ENCODE peak calls at places on chromosomes 5 and 9, in eight cellular contexts. W, Q, E, D, U, N, V and S are unnamed samples.

GRCh38 chr9:26264709-26265601 is 586.7 kb upstream of the TUSC1 start:
- DNase-seq in W (peak), Q (no peak), E (no peak), D (no peak), U (no peak), N (no peak), V (no peak), S (peak)

GRCh38 chr5:128532776-128533175 is 5.3 kb downstream of the FBN2 start:
- DNase-seq in W (no peak), Q (no peak), E (no peak), D (no peak), U (no peak), N (no peak), V (no peak), S (no peak)

GRCh38 chr9:134923466-134923865 is 5.8 kb upstream of the FCN1 start:
- DNase-seq in W (no peak), Q (no peak), E (no peak), D (no peak), U (no peak), N (no peak), V (no peak), S (no peak)

GRCh38 chr9:100028201-100028784 is 70.5 kb downstream of the ERP44 start:
- DNase-seq in W (peak), Q (peak), E (peak), D (peak), U (peak), N (peak), V (peak), S (peak)

GRCh38 chr9:16329699-16330113 is 540.8 kb downstream of the BNC2 start:
- DNase-seq in W (no peak), Q (no peak), E (no peak), D (no peak), U (no peak), N (no peak), V (no peak), S (no peak)

GRCh38 chr5:55603947-55604346 is 69.2 kb upstream of the PLPP1 start:
- DNase-seq in W (no peak), Q (peak), E (no peak), D (peak), U (no peak), N (no peak), V (no peak), S (peak)

GRCh38 chr5:143207563-143208364 is 195.7 kb downstream of the NR3C1 start:
- DNase-seq in W (no peak), Q (no peak), E (no peak), D (no peak), U (peak), N (no peak), V (no peak), S (no peak)

GRCh38 chr9:132877818-132878694 is at the start of gene AK8:
- DNase-seq in W (no peak), Q (peak), E (peak), D (peak), U (peak), N (peak), V (peak), S (peak)

GRCh38 chr5:1359713-1360112 is 14.8 kb upstream of the CLPTM1L start:
- DNase-seq in W (no peak), Q (no peak), E (no peak), D (no peak), U (no peak), N (no peak), V (no peak), S (no peak)

GRCh38 chr9:112486221-112487007 is at the start of gene KIAA1958:
- DNase-seq in W (no peak), Q (peak), E (peak), D (peak), U (peak), N (peak), V (peak), S (peak)

GRCh38 chr9:75197521-75197920 is 109.2 kb downstream of the OSTF1 start:
- DNase-seq in W (no peak), Q (no peak), E (no peak), D (no peak), U (no peak), N (no peak), V (no peak), S (no peak)

GRCh38 chr9:71607571-71607970 is 160.7 kb downstream of the CEMIP2 start:
- DNase-seq in W (no peak), Q (no peak), E (no peak), D (no peak), U (no peak), N (no peak), V (no peak), S (no peak)